ENCODE peak calls at places on chromosome 3, in ten cellular contexts. U is tibial artery, G is fibroblast of pulmonary artery, H is IMR-90, I is astrocyte of the cerebellum, C is heart left ventricle, J is colonic mucosa, K is prostate gland, S is AG10803, B is suprapubic skin. W is an unnamed sample.

GRCh38 chr3:58559586-58559985 is 17.6 kb downstream of the FAM107A start:
- DNase-seq in U (peak), G (no peak), H (no peak), I (no peak), C (no peak), J (no peak), K (no peak), S (no peak), B (peak), W (no peak)

GRCh38 chr3:58008140-58009025 is at the start of gene FLNB:
- DNase-seq in U (peak), G (peak), H (peak), I (no peak), C (peak), J (peak), K (peak), S (peak), B (no peak), W (peak)

GRCh38 chr3:56878046-56878445 is 76.3 kb upstream of the ARHGEF3 start:
- DNase-seq in U (no peak), G (peak), H (peak), I (no peak), C (peak), J (no peak), K (no peak), S (no peak), B (no peak), W (peak)

GRCh38 chr3:156722219-156722618 is 47.8 kb downstream of the TIPARP start:
- DNase-seq in U (no peak), G (no peak), H (no peak), I (no peak), C (no peak), J (no peak), K (no peak), S (no peak), B (no peak), W (no peak)

GRCh38 chr3:119571230-119571629 is 8.1 kb upstream of the ADPRH start:
- DNase-seq in U (no peak), G (no peak), H (no peak), I (no peak), C (no peak), J (no peak), K (no peak), S (no peak), B (no peak), W (peak)

GRCh38 chr3:118501152-118501551 is 533.5 kb downstream of the IGSF11 start:
- DNase-seq in U (no peak), G (peak), H (no peak), I (peak), C (peak), J (peak), K (peak), S (no peak), B (no peak), W (peak)

GRCh38 chr3:155070932-155071387 is 9.2 kb upstream of the MME start:
- DNase-seq in U (no peak), G (peak), H (peak), I (peak), C (no peak), J (no peak), K (no peak), S (peak), B (no peak), W (peak)

GRCh38 chr3:187767266-187768032 is 22.2 kb upstream of the BCL6 start:
- DNase-seq in U (no peak), G (peak), H (peak), I (peak), C (no peak), J (no peak), K (no peak), S (peak), B (no peak), W (peak)

GRCh38 chr3:174498638-174499037 is 360.5 kb upstream of the NAALADL2 start:
- DNase-seq in U (no peak), G (peak), H (peak), I (no peak), C (no peak), J (no peak), K (no peak), S (peak), B (no peak), W (peak)

GRCh38 chr3:182717216-182717615 is 76.1 kb upstream of the ATP11B start:
- DNase-seq in U (no peak), G (no peak), H (no peak), I (no peak), C (no peak), J (no peak), K (peak), S (no peak), B (no peak), W (no peak)

GRCh38 chr3:129897026-129897425 is 3.5 kb upstream of the TMCC1 start:
- DNase-seq in U (no peak), G (no peak), H (no peak), I (no peak), C (no peak), J (no peak), K (no peak), S (no peak), B (no peak), W (no peak)

GRCh38 chr3:49556500-49557275 is 2.4 kb downstream of the BSN start:
- DNase-seq in U (no peak), G (no peak), H (no peak), I (no peak), C (no peak), J (no peak), K (no peak), S (no peak), B (no peak), W (no peak)

GRCh38 chr3:21750831-21751391 is at the start of gene ZNF385D:
- DNase-seq in U (peak), G (peak), H (peak), I (peak), C (peak), J (peak), K (peak), S (peak), B (peak), W (peak)

GRCh38 chr3:126934149-126934548 is 48.8 kb upstream of the PLXNA1 start:
- DNase-seq in U (peak), G (peak), H (peak), I (no peak), C (peak), J (no peak), K (no peak), S (no peak), B (no peak), W (no peak)

GRCh38 chr3:193788189-193788946 is 195.4 kb downstream of the OPA1 start:
- DNase-seq in U (no peak), G (peak), H (peak), I (peak), C (peak), J (peak), K (peak), S (peak), B (peak), W (peak)

GRCh38 chr3:13484861-13485590 is 4.9 kb downstream of the HDAC11 start:
- DNase-seq in U (peak), G (peak), H (peak), I (no peak), C (peak), J (peak), K (peak), S (peak), B (no peak), W (peak)

GRCh38 chr3:188338081-188338480 is 184.1 kb downstream of the LPP start:
- DNase-seq in U (no peak), G (no peak), H (peak), I (no peak), C (no peak), J (no peak), K (no peak), S (peak), B (no peak), W (peak)

GRCh38 chr3:190053919-190054672 is 66.6 kb downstream of the P3H2 start:
- DNase-seq in U (no peak), G (peak), H (peak), I (no peak), C (peak), J (no peak), K (no peak), S (peak), B (no peak), W (peak)

GRCh38 chr3:18062289-18063025 is 320.0 kb upstream of the TBC1D5 start:
- DNase-seq in U (no peak), G (peak), H (peak), I (no peak), C (no peak), J (no peak), K (no peak), S (peak), B (no peak), W (no peak)

GRCh38 chr3:179451335-179452165 is at the start of gene GNB4:
- DNase-seq in U (peak), G (peak), H (peak), I (peak), C (peak), J (peak), K (peak), S (peak), B (peak), W (peak)

GRCh38 chr3:169362261-169362660 is 301.3 kb downstream of the MECOM start:
- DNase-seq in U (no peak), G (peak), H (peak), I (peak), C (no peak), J (peak), K (no peak), S (peak), B (no peak), W (peak)

GRCh38 chr3:184332370-184333090 is 4.9 kb upstream of the FAM131A start:
- DNase-seq in U (no peak), G (peak), H (peak), I (peak), C (no peak), J (no peak), K (no peak), S (peak), B (no peak), W (peak)

GRCh38 chr3:160931474-160931873 is 173.7 kb downstream of the B3GALNT1 start:
- DNase-seq in U (no peak), G (no peak), H (no peak), I (no peak), C (no peak), J (no peak), K (no peak), S (peak), B (no peak), W (peak)

GRCh38 chr3:101890716-101891115 is 41.4 kb downstream of the NFKBIZ start:
- DNase-seq in U (no peak), G (peak), H (peak), I (peak), C (no peak), J (no peak), K (no peak), S (peak), B (no peak), W (peak)

GRCh38 chr3:36305929-36306520 is 74.3 kb upstream of the STAC start:
- DNase-seq in U (no peak), G (no peak), H (no peak), I (no peak), C (no peak), J (no peak), K (no peak), S (no peak), B (no peak), W (no peak)

GRCh38 chr3:160842021-160843005 is 86.3 kb downstream of the PPM1L start:
- DNase-seq in U (no peak), G (no peak), H (no peak), I (no peak), C (no peak), J (no peak), K (no peak), S (no peak), B (no peak), W (no peak)

GRCh38 chr3:100928638-100929428 is 64.4 kb downstream of the ABI3BP start:
- DNase-seq in U (no peak), G (peak), H (peak), I (peak), C (no peak), J (no peak), K (no peak), S (peak), B (no peak), W (peak)

GRCh38 chr3:143697975-143698374 is 150.3 kb downstream of the SLC9A9 start:
- DNase-seq in U (no peak), G (no peak), H (no peak), I (no peak), C (no peak), J (no peak), K (no peak), S (no peak), B (no peak), W (no peak)

GRCh38 chr3:51896607-51897305 is 6.4 kb downstream of the IQCF1 start:
- DNase-seq in U (no peak), G (no peak), H (no peak), I (no peak), C (no peak), J (no peak), K (no peak), S (no peak), B (no peak), W (peak)

GRCh38 chr3:55718956-55719355 is 231.8 kb upstream of the WNT5A start:
- DNase-seq in U (no peak), G (no peak), H (no peak), I (no peak), C (no peak), J (no peak), K (no peak), S (no peak), B (no peak), W (no peak)
- H3K4me3 ChIP-seq in U (no peak), G (no peak), H (no peak), I (no peak), C (no peak), J (no peak), K (no peak), S (no peak), B (no peak), W (no peak)

GRCh38 chr3:20230954-20231353 is 44.9 kb upstream of the SGO1 start:
- DNase-seq in U (no peak), G (no peak), H (no peak), I (no peak), C (no peak), J (no peak), K (no peak), S (no peak), B (no peak), W (no peak)

GRCh38 chr3:20222274-20222673 is 36.3 kb upstream of the SGO1 start:
- DNase-seq in U (no peak), G (no peak), H (no peak), I (no peak), C (no peak), J (no peak), K (no peak), S (no peak), B (no peak), W (no peak)

DNA sequence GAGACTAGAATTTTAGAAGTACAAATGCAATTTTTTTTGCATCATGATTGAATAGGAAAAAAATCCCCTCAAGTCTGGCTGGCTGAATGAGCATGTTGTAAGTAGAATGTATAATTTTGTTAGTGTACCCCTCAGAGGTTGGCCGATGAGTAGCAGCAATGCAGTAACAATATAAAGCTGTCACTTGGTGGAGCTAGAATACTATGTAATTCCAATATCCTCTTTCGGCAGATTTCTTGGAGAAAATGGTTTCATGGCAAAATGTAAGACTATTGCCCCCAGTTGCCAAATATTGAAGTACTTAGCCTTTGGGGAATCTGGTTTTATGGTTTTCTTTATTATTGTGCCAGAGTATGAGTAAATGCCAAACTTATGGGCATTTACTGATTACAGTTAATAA is 39.8 kb upstream of the SGO1 start:
- DNase-seq in U (no peak), G (peak), H (peak), I (peak), C (no peak), J (no peak), K (no peak), S (peak), B (no peak), W (peak)
- TF ChIP-seq CTCF in U (peak), G (peak), H (peak), I (peak), C (peak), J (no peak), K (peak), S (peak), B (no peak), W (peak)

DNA sequence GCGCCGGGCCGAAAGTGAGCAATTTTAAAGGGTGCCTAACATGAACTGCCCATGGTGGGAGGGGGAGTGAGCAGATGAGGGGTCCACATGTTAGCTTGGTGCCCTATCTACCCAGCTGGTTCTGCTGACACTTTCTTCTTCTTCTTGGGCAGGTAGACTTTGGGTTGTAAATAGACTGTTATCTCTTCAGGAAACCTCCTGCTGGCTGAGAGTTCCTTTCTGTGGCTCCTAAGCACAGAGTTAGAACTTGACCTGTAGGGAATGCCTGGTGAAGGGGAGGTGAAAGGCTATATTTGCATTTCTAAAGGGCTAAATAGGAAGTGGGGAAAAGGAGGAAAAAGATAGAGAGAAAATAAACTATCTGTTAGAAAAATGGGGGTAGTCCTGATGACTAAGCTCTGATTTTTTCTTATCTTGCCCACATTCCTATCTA is 521.4 kb upstream of the TGFBR2 start:
- DNase-seq in U (no peak), G (no peak), H (no peak), I (no peak), C (no peak), J (no peak), K (no peak), S (no peak), B (no peak), W (no peak)
- H3K4me3 ChIP-seq in U (no peak), G (no peak), H (no peak), I (no peak), C (no peak), J (no peak), K (no peak), S (no peak), B (no peak), W (no peak)

GRCh38 chr3:84077479-84077878 is 881.3 kb upstream of the CADM2 start:
- DNase-seq in U (no peak), G (no peak), H (no peak), I (no peak), C (no peak), J (no peak), K (no peak), S (no peak), B (no peak), W (no peak)
- TF ChIP-seq CTCF in U (no peak), G (peak), H (peak), I (peak), C (no peak), J (no peak), K (no peak), S (no peak), B (no peak), W (no peak)

DNA sequence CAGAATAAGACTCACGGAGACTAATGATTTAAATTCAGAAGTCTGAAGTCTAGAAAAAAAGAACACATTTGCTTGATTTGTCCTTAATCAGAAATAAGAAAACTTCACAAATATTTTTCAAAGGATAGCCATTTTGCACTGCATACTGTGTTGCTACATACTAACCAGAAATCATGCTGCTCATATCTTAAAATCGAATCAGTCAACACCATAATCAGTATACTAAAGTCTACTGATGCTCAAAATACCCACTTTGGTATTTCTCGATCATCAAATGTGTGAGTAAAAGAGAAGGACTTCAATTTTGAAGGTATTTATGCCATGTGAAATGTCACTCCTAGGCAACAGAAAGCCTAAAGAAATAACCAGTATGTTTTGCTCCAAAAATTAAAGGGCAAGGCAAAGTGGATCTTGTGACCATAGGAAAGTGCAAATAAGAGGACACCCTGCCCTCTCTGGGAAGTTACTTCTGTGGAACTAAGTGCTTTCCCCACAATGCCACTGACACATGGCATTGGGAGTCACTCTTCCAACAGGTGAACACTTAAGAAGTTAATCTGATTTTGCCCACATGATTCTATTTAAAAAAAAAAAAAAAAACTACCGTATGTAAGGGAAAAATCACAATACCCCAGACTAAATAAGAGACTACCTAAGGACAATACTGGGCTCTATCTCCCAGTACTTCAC is 2.7 kb downstream of the LRIG1 start:
- DNase-seq in U (no peak), G (no peak), H (no peak), I (no peak), C (no peak), J (no peak), K (peak), S (no peak), B (no peak), W (no peak)
- H3K4me3 ChIP-seq in U (peak), G (no peak), H (peak), I (peak), C (peak), J (peak), K (peak), S (peak), B (peak), W (no peak)

GRCh38 chr3:54538346-54538745 is 389.5 kb downstream of the LRTM1 start:
- DNase-seq in U (no peak), G (no peak), H (no peak), I (no peak), C (no peak), J (no peak), K (no peak), S (no peak), B (no peak), W (no peak)
- TF ChIP-seq CTCF in U (no peak), G (no peak), H (no peak), I (no peak), C (no peak), J (no peak), K (no peak), S (peak), B (no peak), W (no peak)

GRCh38 chr3:177367783-177368182 is 170.5 kb upstream of the TBL1XR1 start:
- DNase-seq in U (no peak), G (no peak), H (no peak), I (no peak), C (no peak), J (no peak), K (no peak), S (no peak), B (no peak), W (no peak)

GRCh38 chr3:177359601-177360357 is 162.5 kb upstream of the TBL1XR1 start:
- DNase-seq in U (peak), G (peak), H (peak), I (peak), C (peak), J (peak), K (peak), S (peak), B (peak), W (peak)

GRCh38 chr3:177362646-177363045 is 165.4 kb upstream of the TBL1XR1 start:
- DNase-seq in U (no peak), G (no peak), H (no peak), I (no peak), C (no peak), J (peak), K (no peak), S (no peak), B (no peak), W (no peak)

GRCh38 chr3:177361042-177361938 is 164.0 kb upstream of the TBL1XR1 start:
- DNase-seq in U (no peak), G (no peak), H (no peak), I (no peak), C (peak), J (no peak), K (no peak), S (no peak), B (no peak), W (no peak)

DNA sequence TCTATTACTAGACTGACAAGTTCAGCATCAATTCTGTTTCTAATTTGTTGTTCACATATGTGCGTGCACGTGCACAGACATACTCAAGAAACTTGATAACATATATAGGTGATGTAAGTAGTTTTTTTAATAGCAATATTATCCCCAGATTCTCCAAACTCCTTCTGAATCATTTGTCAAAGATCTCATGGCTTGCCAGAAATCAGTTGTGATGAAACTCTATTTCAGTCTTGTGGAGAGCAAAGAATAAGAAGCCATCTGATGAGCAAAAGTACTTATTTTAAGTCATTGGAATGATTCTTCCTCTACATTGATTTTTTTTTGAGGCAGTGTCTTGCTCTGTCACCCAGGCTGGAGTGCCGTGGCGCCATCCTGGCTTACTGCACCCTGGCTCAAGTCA is 167.0 kb upstream of the TBL1XR1 start:
- DNase-seq in U (no peak), G (no peak), H (no peak), I (no peak), C (no peak), J (no peak), K (no peak), S (no peak), B (no peak), W (peak)
- H3K4me3 ChIP-seq in U (no peak), G (no peak), H (no peak), I (no peak), C (no peak), J (no peak), K (no peak), S (no peak), B (no peak), W (no peak)